ENCODE peak calls at places on chromosomes 1 and 21, in eight cellular contexts. D is adrenal gland, B is heart left ventricle, I is M059J, Q is NCI-H774, F is NCI-H1092, W is EL, L is GM19239. Y is an unnamed sample.

GRCh38 chr1:93620169-93620840 is 61.3 kb downstream of the BCAR3 start:
- DNase-seq in Q (no peak), W (peak; percentile 62), D (no peak), B (no peak), L (no peak), F (no peak), I (no peak), Y (no peak)

GRCh38 chr1:21100496-21100895 is 76.2 kb downstream of the EIF4G3 start:
- DNase-seq in B (no peak), I (no peak), D (no peak), W (no peak), Q (no peak), L (no peak), F (no peak), Y (no peak)

GRCh38 chr1:38003261-38004250 is 1.8 kb downstream of the FHL3 start:
- DNase-seq in F (no peak), Q (no peak), D (peak; percentile 27), W (peak; percentile 36), B (no peak), I (peak; percentile 54), L (no peak), Y (no peak)

GRCh38 chr1:200401708-200402107 is 8.1 kb downstream of the ZNF281 start:
- DNase-seq in D (no peak), F (no peak), Q (no peak), B (no peak), I (no peak), W (no peak), L (no peak), Y (no peak)

GRCh38 chr1:114585221-114585620 is 3.8 kb upstream of the BCAS2 start:
- DNase-seq in L (no peak), W (peak; percentile 46), B (no peak), D (no peak), F (no peak), I (no peak), Q (no peak), Y (no peak)

GRCh38 chr1:110615548-110616130 is 9.5 kb upstream of the KCNA2 start:
- DNase-seq in B (peak; percentile 66), D (peak; percentile 76), W (peak; percentile 63), F (peak; percentile 59), I (peak; percentile 67), L (peak; percentile 38), Q (peak; percentile 77), Y (peak; percentile 84)

GRCh38 chr21:42834730-42835191 is 44.6 kb downstream of the WDR4 start:
- DNase-seq in Q (no peak), I (no peak), D (peak; percentile 14), F (no peak), L (no peak), B (peak; percentile 8), W (no peak), Y (no peak)

GRCh38 chr1:231666220-231666956 is 39.8 kb downstream of the DISC1 start:
- DNase-seq in W (no peak), Q (no peak), D (no peak), B (no peak), I (no peak), F (no peak), L (no peak), Y (no peak)

GRCh38 chr1:226406401-226406881 is 1.5 kb downstream of the PARP1 start:
- DNase-seq in L (no peak), I (peak; percentile 67), F (no peak), B (no peak), W (peak; percentile 51), D (no peak), Q (no peak), Y (no peak)

GRCh38 chr1:42723511-42723910 is 16.5 kb downstream of the CLDN19 start:
- DNase-seq in B (no peak), L (no peak), F (no peak), Q (no peak), D (no peak), W (peak; percentile 31), I (peak; percentile 54), Y (no peak)

GRCh38 chr1:158649052-158649451 is 37.5 kb downstream of the SPTA1 start:
- DNase-seq in W (no peak), Q (no peak), B (no peak), L (no peak), I (no peak), D (no peak), F (no peak), Y (no peak)

GRCh38 chr1:234608026-234608719 is 1.8 kb downstream of the IRF2BP2 start:
- DNase-seq in F (peak; percentile 41), W (peak; percentile 94), D (peak; percentile 93), I (peak; percentile 96), B (peak; percentile 78), L (peak; percentile 45), Q (peak; percentile 72), Y (peak; percentile 70)

GRCh38 chr1:81142099-81142776 is 658.5 kb upstream of the ADGRL2 start:
- DNase-seq in F (no peak), B (no peak), I (peak; percentile 54), W (peak; percentile 62), L (no peak), D (no peak), Q (no peak), Y (no peak)

GRCh38 chr21:15682977-15683376 is 46.8 kb upstream of the USP25 start:
- DNase-seq in B (no peak), L (no peak), I (peak; percentile 42), F (no peak), Q (peak; percentile 8), W (peak; percentile 61), D (no peak), Y (no peak)

GRCh38 chr1:212566522-212567479 is 41.8 kb upstream of the ATF3 start:
- DNase-seq in L (peak; percentile 62), F (no peak), Q (peak; percentile 62), B (peak; percentile 39), W (peak; percentile 82), D (peak; percentile 44), I (peak; percentile 94), Y (peak; percentile 78)

GRCh38 chr1:114075546-114076249 is 78.0 kb downstream of the SYT6 start:
- DNase-seq in Q (no peak), F (no peak), L (no peak), I (no peak), B (no peak), W (no peak), D (no peak), Y (no peak)

GRCh38 chr1:101136739-101137138 is 100.1 kb upstream of the S1PR1 start:
- DNase-seq in F (no peak), B (no peak), D (no peak), Q (no peak), L (no peak), I (peak; percentile 45), W (peak; percentile 34), Y (no peak)

GRCh38 chr21:45970674-45971486 is 10.7 kb upstream of the COL6A1 start:
- DNase-seq in D (peak; percentile 54), Q (no peak), L (no peak), W (peak; percentile 54), I (peak; percentile 47), B (peak; percentile 71), F (peak; percentile 25), Y (no peak)

GRCh38 chr1:100542264-100542663 is 4.3 kb downstream of the GPR88 start:
- DNase-seq in I (no peak), B (no peak), W (no peak), F (no peak), L (no peak), D (no peak), Q (no peak), Y (no peak)

GRCh38 chr1:206023682-206024081 is at the start of gene CTSE:
- DNase-seq in B (no peak), Q (no peak), W (no peak), I (no peak), D (no peak), F (no peak), L (no peak), Y (no peak)